ENCODE peak calls at places on chromosomes 13 and 19, in nine cellular contexts. J is activated CD4-positive, alpha-beta memory T cell treated with anti-CD3 and anti-CD28 coated beads, Interleukin-2, amount 10 ng/mL, durations not matched to agents 7 days and 5 days; V is right cardiac atrium; Y is GDM1; M is HS-5; L is stimulated activated CD4-positive, alpha-beta T cell treated with anti-CD3 and anti-CD28 coated beads, Interleukin-4, amount 100 ng/mL, for 48 hours; O is GF-D8; G is endothelial cell; F is body of pancreas. R is an unnamed sample.

GRCh38 chr19:10503002-10503789 is at the start of gene KEAP1:
- DNase-seq in J (peak; percentile 47), V (peak; percentile 79), Y (peak; percentile 29), M (no peak), L (peak; percentile 26), O (no peak), G (peak; percentile 28), F (peak; percentile 56), R (no peak)

GRCh38 chr19:48249502-48250014 is 6.2 kb downstream of the CARD8 start:
- DNase-seq in J (peak; percentile 85), V (no peak), Y (peak; percentile 89), M (no peak), L (peak; percentile 59), O (peak; percentile 85), G (peak; percentile 51), F (peak; percentile 18), R (no peak)

GRCh38 chr13:65966991-65967451 is 1263.1 kb downstream of the PCDH9 start:
- DNase-seq in J (no peak), V (no peak), Y (no peak), M (no peak), L (no peak), O (peak; percentile 4), G (no peak), F (no peak), R (peak; percentile 5)

GRCh38 chr19:38684078-38684861 is 36.8 kb downstream of the ACTN4 start:
- DNase-seq in J (peak; percentile 74), V (no peak), Y (no peak), M (peak; percentile 81), L (no peak), O (peak; percentile 53), G (no peak), F (no peak), R (peak; percentile 84)

GRCh38 chr13:99009987-99010551 is 32.2 kb upstream of the DOCK9 start:
- DNase-seq in J (no peak), V (no peak), Y (no peak), M (no peak), L (no peak), O (no peak), G (no peak), F (no peak), R (no peak)

GRCh38 chr19:47097396-47098217 is 16.0 kb downstream of the ZC3H4 start:
- DNase-seq in J (no peak), V (peak; percentile 87), Y (no peak), M (no peak), L (no peak), O (no peak), G (no peak), F (no peak), R (peak; percentile 47)

GRCh38 chr19:55350620-55351315 is 3.8 kb downstream of the COX6B2 start:
- DNase-seq in J (no peak), V (no peak), Y (no peak), M (no peak), L (no peak), O (no peak), G (no peak), F (no peak), R (no peak)

GRCh38 chr13:111404746-111405145 is 84.3 kb downstream of the TEX29 start:
- DNase-seq in J (no peak), V (no peak), Y (no peak), M (no peak), L (no peak), O (no peak), G (no peak), F (no peak), R (no peak)

GRCh38 chr19:16052353-16052752 is 23.9 kb upstream of the TPM4 start:
- DNase-seq in J (no peak), V (no peak), Y (no peak), M (no peak), L (no peak), O (no peak), G (no peak), F (no peak), R (no peak)

GRCh38 chr13:76438050-76438449 is 448.2 kb downstream of the KCTD12 start:
- DNase-seq in J (no peak), V (no peak), Y (no peak), M (no peak), L (no peak), O (no peak), G (no peak), F (no peak), R (no peak)

GRCh38 chr19:11018743-11019142 is 57.9 kb downstream of the SMARCA4 start:
- DNase-seq in J (no peak), V (no peak), Y (no peak), M (no peak), L (no peak), O (no peak), G (no peak), F (no peak), R (no peak)

GRCh38 chr13:50392977-50393376 is 377.7 kb downstream of the KCNRG start:
- DNase-seq in J (no peak), V (no peak), Y (no peak), M (no peak), L (no peak), O (no peak), G (no peak), F (no peak), R (no peak)

GRCh38 chr13:113625965-113626661 is 31.9 kb downstream of the ATP4B start:
- DNase-seq in J (no peak), V (no peak), Y (no peak), M (no peak), L (no peak), O (no peak), G (no peak), F (no peak), R (peak; percentile 54)

GRCh38 chr13:113930711-113931637 is 42.9 kb downstream of the C13orf46 start:
- DNase-seq in J (peak; percentile 57), V (peak; percentile 47), Y (no peak), M (no peak), L (peak; percentile 18), O (no peak), G (no peak), F (no peak), R (no peak)